ENCODE peak calls at places on chromosome 6, in seven cellular contexts. One of them, this sample, is unnamed.

GRCh38 chr6:108621117-108621516 is 60.4 kb downstream of the FOXO3 start:
- DNase-seq in GM23338: no peak
- DNase-seq in A549: no peak
- DNase-seq in HL-60: no peak
- DNase-seq in Panc1: peak
- DNase-seq in K562: no peak
- DNase-seq in HCT116: peak
- DNase-seq in this sample: no peak

GRCh38 chr6:113067612-113068262 is 720.6 kb downstream of the RFPL4B start:
- DNase-seq in GM23338: no peak
- DNase-seq in A549: no peak
- DNase-seq in HL-60: no peak
- DNase-seq in Panc1: no peak
- DNase-seq in K562: no peak
- DNase-seq in HCT116: no peak
- DNase-seq in this sample: no peak

GRCh38 chr6:35084511-35085203 is 56.5 kb downstream of the TCP11 start:
- DNase-seq in GM23338: no peak
- DNase-seq in A549: no peak
- DNase-seq in HL-60: no peak
- DNase-seq in Panc1: no peak
- DNase-seq in K562: no peak
- DNase-seq in HCT116: no peak
- DNase-seq in this sample: no peak

GRCh38 chr6:101458341-101458740 is 64.8 kb downstream of the GRIK2 start:
- DNase-seq in GM23338: no peak
- DNase-seq in A549: no peak
- DNase-seq in HL-60: no peak
- DNase-seq in Panc1: no peak
- DNase-seq in K562: no peak
- DNase-seq in HCT116: peak
- DNase-seq in this sample: no peak

GRCh38 chr6:42748241-42748898 is 2.5 kb upstream of the TBCC start:
- DNase-seq in GM23338: no peak
- DNase-seq in A549: no peak
- DNase-seq in HL-60: no peak
- DNase-seq in Panc1: no peak
- DNase-seq in K562: peak
- DNase-seq in HCT116: no peak
- DNase-seq in this sample: no peak

GRCh38 chr6:4297348-4297747 is 162.0 kb upstream of the ECI2 start:
- DNase-seq in GM23338: no peak
- DNase-seq in A549: no peak
- DNase-seq in HL-60: no peak
- DNase-seq in Panc1: no peak
- DNase-seq in K562: no peak
- DNase-seq in HCT116: no peak
- DNase-seq in this sample: no peak

GRCh38 chr6:40538556-40538955 is 48.6 kb downstream of the LRFN2 start:
- DNase-seq in GM23338: no peak
- DNase-seq in A549: no peak
- DNase-seq in HL-60: no peak
- DNase-seq in Panc1: no peak
- DNase-seq in K562: no peak
- DNase-seq in HCT116: no peak
- DNase-seq in this sample: no peak

GRCh38 chr6:100461273-100461919 is 3.3 kb downstream of the SIM1 start:
- DNase-seq in GM23338: peak
- DNase-seq in A549: peak
- DNase-seq in HL-60: no peak
- DNase-seq in Panc1: no peak
- DNase-seq in K562: no peak
- DNase-seq in HCT116: no peak
- DNase-seq in this sample: no peak

GRCh38 chr6:119240257-119241123 is 109.1 kb downstream of the MAN1A1 start:
- DNase-seq in GM23338: peak
- DNase-seq in A549: no peak
- DNase-seq in HL-60: no peak
- DNase-seq in Panc1: no peak
- DNase-seq in K562: no peak
- DNase-seq in HCT116: no peak
- DNase-seq in this sample: no peak

GRCh38 chr6:161303628-161304340 is 29.9 kb upstream of the AGPAT4 start:
- DNase-seq in GM23338: no peak
- DNase-seq in A549: no peak
- DNase-seq in HL-60: no peak
- DNase-seq in Panc1: no peak
- DNase-seq in K562: no peak
- DNase-seq in HCT116: no peak
- DNase-seq in this sample: no peak

GRCh38 chr6:82775361-82775760 is 290.3 kb downstream of the UBE3D start:
- DNase-seq in GM23338: no peak
- DNase-seq in A549: no peak
- DNase-seq in HL-60: no peak
- DNase-seq in Panc1: no peak
- DNase-seq in K562: no peak
- DNase-seq in HCT116: no peak
- DNase-seq in this sample: no peak

GRCh38 chr6:107419747-107420146 is 39.6 kb downstream of the PDSS2 start:
- DNase-seq in GM23338: no peak
- DNase-seq in A549: no peak
- DNase-seq in HL-60: no peak
- DNase-seq in Panc1: no peak
- DNase-seq in K562: no peak
- DNase-seq in HCT116: no peak
- DNase-seq in this sample: no peak

GRCh38 chr6:163945813-163946212 is 531.3 kb downstream of the QKI start:
- DNase-seq in GM23338: peak
- DNase-seq in A549: no peak
- DNase-seq in HL-60: no peak
- DNase-seq in Panc1: no peak
- DNase-seq in K562: no peak
- DNase-seq in HCT116: no peak
- DNase-seq in this sample: no peak

GRCh38 chr6:106591111-106591825 is 38.0 kb downstream of the RTN4IP1 start:
- DNase-seq in GM23338: no peak
- DNase-seq in A549: no peak
- DNase-seq in HL-60: no peak
- DNase-seq in Panc1: no peak
- DNase-seq in K562: no peak
- DNase-seq in HCT116: no peak
- DNase-seq in this sample: peak

GRCh38 chr6:21022343-21023107 is 488.3 kb downstream of the CDKAL1 start:
- DNase-seq in GM23338: peak
- DNase-seq in A549: no peak
- DNase-seq in HL-60: no peak
- DNase-seq in Panc1: peak
- DNase-seq in K562: no peak
- DNase-seq in HCT116: peak
- DNase-seq in this sample: peak

GRCh38 chr6:34731393-34732060 is 25.8 kb upstream of the SNRPC start:
- DNase-seq in GM23338: no peak
- DNase-seq in A549: no peak
- DNase-seq in HL-60: no peak
- DNase-seq in Panc1: no peak
- DNase-seq in K562: no peak
- DNase-seq in HCT116: no peak
- DNase-seq in this sample: peak

GRCh38 chr6:105545947-105546710 is 143.2 kb upstream of the PREP start:
- DNase-seq in GM23338: no peak
- DNase-seq in A549: peak
- DNase-seq in HL-60: no peak
- DNase-seq in Panc1: no peak
- DNase-seq in K562: no peak
- DNase-seq in HCT116: no peak
- DNase-seq in this sample: no peak

GRCh38 chr6:7156666-7157278 is 49.0 kb downstream of the RREB1 start:
- DNase-seq in GM23338: no peak
- DNase-seq in A549: no peak
- DNase-seq in HL-60: no peak
- DNase-seq in Panc1: no peak
- DNase-seq in K562: no peak
- DNase-seq in HCT116: no peak
- DNase-seq in this sample: no peak

GRCh38 chr6:6409397-6410030 is 89.1 kb upstream of the F13A1 start:
- DNase-seq in GM23338: peak
- DNase-seq in A549: no peak
- DNase-seq in HL-60: no peak
- DNase-seq in Panc1: no peak
- DNase-seq in K562: no peak
- DNase-seq in HCT116: no peak
- DNase-seq in this sample: no peak

GRCh38 chr6:53066059-53066406 is 829 bp downstream of the FBXO9 start:
- DNase-seq in GM23338: peak
- DNase-seq in A549: peak
- DNase-seq in HL-60: peak
- DNase-seq in Panc1: no peak
- DNase-seq in K562: peak
- DNase-seq in HCT116: no peak
- DNase-seq in this sample: no peak

GRCh38 chr6:36387440-36388303 is at the start of gene ETV7:
- DNase-seq in GM23338: peak
- DNase-seq in A549: no peak
- DNase-seq in HL-60: peak
- DNase-seq in Panc1: no peak
- DNase-seq in K562: no peak
- DNase-seq in HCT116: no peak
- DNase-seq in this sample: no peak

GRCh38 chr6:156954781-156955180 is 177.6 kb downstream of the ARID1B start:
- DNase-seq in GM23338: no peak
- DNase-seq in A549: no peak
- DNase-seq in HL-60: no peak
- DNase-seq in Panc1: no peak
- DNase-seq in K562: no peak
- DNase-seq in HCT116: no peak
- DNase-seq in this sample: no peak

GRCh38 chr6:156953478-156954146 is 176.4 kb downstream of the ARID1B start:
- DNase-seq in GM23338: peak
- DNase-seq in A549: peak
- DNase-seq in HL-60: no peak
- DNase-seq in Panc1: no peak
- DNase-seq in K562: peak
- DNase-seq in HCT116: peak
- DNase-seq in this sample: peak

GRCh38 chr6:156954191-156954590 is 177.0 kb downstream of the ARID1B start:
- DNase-seq in GM23338: no peak
- DNase-seq in A549: no peak
- DNase-seq in HL-60: no peak
- DNase-seq in Panc1: no peak
- DNase-seq in K562: no peak
- DNase-seq in HCT116: no peak
- DNase-seq in this sample: no peak

GRCh38 chr6:156956286-156956685 is 179.1 kb downstream of the ARID1B start:
- DNase-seq in GM23338: no peak
- DNase-seq in A549: no peak
- DNase-seq in HL-60: no peak
- DNase-seq in Panc1: no peak
- DNase-seq in K562: no peak
- DNase-seq in HCT116: no peak
- DNase-seq in this sample: no peak

DNA sequence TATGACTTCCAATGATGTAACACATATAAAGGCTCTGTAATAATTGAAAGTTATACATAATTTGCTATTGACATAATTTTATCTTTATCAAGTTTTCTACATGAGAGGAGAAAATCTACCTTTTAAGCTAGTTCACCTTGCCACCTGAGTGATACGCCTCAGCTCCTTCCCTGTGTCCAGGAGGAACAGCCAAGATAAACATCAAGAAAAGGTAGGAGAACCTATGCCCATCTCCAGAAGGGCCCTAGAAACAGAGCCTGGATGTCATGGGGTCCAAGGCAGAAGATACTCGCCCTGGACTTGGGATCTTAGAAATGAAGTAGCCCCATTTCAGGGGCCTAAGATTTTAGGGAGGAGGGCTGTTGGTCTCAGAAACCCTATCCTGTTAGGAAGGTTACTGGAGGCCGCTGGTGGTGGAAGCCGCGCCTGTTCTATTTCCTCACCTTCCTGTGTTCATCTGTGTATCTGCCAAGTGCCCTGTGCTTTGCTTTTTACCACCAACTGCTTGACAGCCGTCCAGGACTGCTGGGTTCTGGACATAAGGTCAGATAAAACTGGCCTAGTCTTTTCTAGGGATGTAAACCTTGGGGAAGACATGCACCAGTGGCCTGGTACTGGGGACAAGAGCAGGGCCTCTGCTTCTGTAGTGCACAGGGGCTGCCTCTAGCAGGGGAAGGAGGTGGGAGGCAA is 178.5 kb downstream of the ARID1B start:
- DNase-seq in GM23338: no peak
- DNase-seq in A549: no peak
- DNase-seq in HL-60: no peak
- DNase-seq in Panc1: no peak
- DNase-seq in K562: no peak
- DNase-seq in HCT116: no peak
- DNase-seq in this sample: no peak
- TF ChIP-seq REST in GM23338: no peak
- TF ChIP-seq REST in A549: no peak
- TF ChIP-seq REST in HL-60: no peak
- TF ChIP-seq REST in Panc1: no peak
- TF ChIP-seq REST in K562: no peak
- TF ChIP-seq REST in HCT116: no peak
- TF ChIP-seq REST in this sample: no peak

DNA sequence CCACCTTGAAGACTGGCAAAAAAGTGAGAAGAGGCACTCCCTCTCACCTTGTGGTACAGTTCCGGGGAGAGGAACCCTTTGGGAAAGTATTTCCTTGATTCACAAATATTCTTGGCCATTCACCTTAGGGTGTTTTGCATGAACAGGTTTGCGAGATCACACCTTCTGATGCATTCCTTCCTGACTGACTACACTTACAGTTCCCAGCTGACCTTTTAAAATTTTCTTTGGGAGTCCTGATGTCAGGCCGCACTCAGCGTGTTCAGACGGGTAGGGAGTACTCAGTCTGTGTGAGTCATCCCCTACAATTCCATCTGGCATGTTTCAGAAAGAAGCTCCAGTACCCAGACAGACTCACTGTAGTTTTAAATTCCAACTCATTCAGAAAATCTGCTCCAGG is 1.7 kb downstream of the ADGRF4 start:
- DNase-seq in GM23338: no peak
- DNase-seq in A549: peak
- DNase-seq in HL-60: no peak
- DNase-seq in Panc1: no peak
- DNase-seq in K562: no peak
- DNase-seq in HCT116: no peak
- DNase-seq in this sample: no peak
- TF ChIP-seq REST in GM23338: no peak
- TF ChIP-seq REST in A549: no peak
- TF ChIP-seq REST in HL-60: no peak
- TF ChIP-seq REST in Panc1: no peak
- TF ChIP-seq REST in K562: no peak
- TF ChIP-seq REST in HCT116: no peak
- TF ChIP-seq REST in this sample: no peak

GRCh38 chr6:57265755-57266221 is 43.7 kb upstream of the RAB23 start:
- DNase-seq in GM23338: no peak
- DNase-seq in A549: no peak
- DNase-seq in HL-60: no peak
- DNase-seq in Panc1: no peak
- DNase-seq in K562: no peak
- DNase-seq in HCT116: no peak
- DNase-seq in this sample: no peak
- TF ChIP-seq REST in GM23338: no peak
- TF ChIP-seq REST in A549: no peak
- TF ChIP-seq REST in HL-60: no peak
- TF ChIP-seq REST in Panc1: no peak
- TF ChIP-seq REST in K562: no peak
- TF ChIP-seq REST in HCT116: no peak
- TF ChIP-seq REST in this sample: no peak

GRCh38 chr6:126574301-126574700 is 234.4 kb downstream of the CENPW start:
- DNase-seq in GM23338: no peak
- DNase-seq in A549: no peak
- DNase-seq in HL-60: no peak
- DNase-seq in Panc1: no peak
- DNase-seq in K562: no peak
- DNase-seq in HCT116: no peak
- DNase-seq in this sample: no peak
- TF ChIP-seq REST in GM23338: no peak
- TF ChIP-seq REST in A549: no peak
- TF ChIP-seq REST in HL-60: no peak
- TF ChIP-seq REST in Panc1: no peak
- TF ChIP-seq REST in K562: no peak
- TF ChIP-seq REST in HCT116: no peak
- TF ChIP-seq REST in this sample: no peak